ENCODE peak calls at places on chromosome 1, in nine cellular contexts. L, R, T, I, V, C, Y, M and B are unnamed samples.
A peak's percentile ranks its signal among the peaks of the same experiment; 100 is the strongest.

GRCh38 chr1:204059970-204060369 is 12.9 kb upstream of the SOX13 start:
- DNase-seq in V (no peak), I (no peak), M (no peak), R (no peak), Y (no peak), L (no peak), C (no peak), T (no peak), B (no peak)

GRCh38 chr1:200372095-200372884 is 37.5 kb downstream of the ZNF281 start:
- DNase-seq in V (peak; percentile 90), M (no peak), Y (peak; percentile 99), T (peak; percentile 51), L (no peak), R (peak; percentile 67), I (peak; percentile 39), C (no peak), B (no peak)

GRCh38 chr1:1665815-1666251 is 7.0 kb upstream of the CDK11B start:
- DNase-seq in R (peak; percentile 47), Y (no peak), T (no peak), V (peak; percentile 21), I (no peak), L (peak; percentile 14), C (peak; percentile 78), M (no peak), B (peak; percentile 60)

GRCh38 chr1:46183119-46183842 is 7.0 kb upstream of the P3R3URF start:
- DNase-seq in L (no peak), V (peak; percentile 99), M (no peak), Y (peak; percentile 100), T (peak; percentile 98), I (peak; percentile 90), R (peak; percentile 26), C (no peak), B (no peak)

GRCh38 chr1:16717174-16718108 is 22.9 kb upstream of the RNU1-4 start:
- DNase-seq in V (peak; percentile 21), T (no peak), C (peak; percentile 27), M (no peak), R (no peak), Y (peak; percentile 9), L (peak; percentile 3), I (peak; percentile 27), B (peak; percentile 1)

GRCh38 chr1:93638981-93639380 is 42.7 kb downstream of the BCAR3 start:
- DNase-seq in I (no peak), L (no peak), C (no peak), R (peak; percentile 66), V (no peak), T (no peak), M (no peak), Y (no peak), B (peak; percentile 56)

GRCh38 chr1:221840511-221841243 is 98.8 kb upstream of the DUSP10 start:
- DNase-seq in R (no peak), I (no peak), M (no peak), C (no peak), Y (no peak), V (peak; percentile 53), T (no peak), L (no peak), B (no peak)

GRCh38 chr1:2611621-2612437 is 21.0 kb downstream of the MMEL1 start:
- DNase-seq in R (no peak), T (no peak), C (no peak), L (no peak), Y (no peak), M (no peak), I (no peak), V (no peak), B (no peak)

GRCh38 chr1:160758525-160758924 is 19.5 kb downstream of the SLAMF7 start:
- DNase-seq in V (no peak), C (no peak), M (no peak), R (no peak), T (no peak), L (no peak), Y (no peak), I (no peak), B (no peak)

GRCh38 chr1:912740-913301 is 10.9 kb upstream of the SAMD11 start:
- DNase-seq in C (no peak), T (no peak), I (peak; percentile 66), R (peak; percentile 83), L (no peak), V (peak; percentile 71), M (no peak), Y (no peak), B (peak; percentile 55)

GRCh38 chr1:84344286-84344685 is 42.8 kb downstream of the SAMD13 start:
- DNase-seq in I (no peak), L (no peak), C (no peak), V (peak; percentile 83), M (no peak), T (no peak), R (no peak), Y (no peak), B (no peak)

GRCh38 chr1:59750612-59751395 is 63.9 kb upstream of the HOOK1 start:
- DNase-seq in L (no peak), M (no peak), V (peak; percentile 96), Y (peak; percentile 80), R (no peak), C (no peak), I (peak; percentile 71), T (peak; percentile 37), B (no peak)

GRCh38 chr1:115173151-115173550 is 83.8 kb upstream of the TSPAN2 start:
- DNase-seq in I (no peak), R (no peak), M (no peak), C (no peak), T (no peak), L (no peak), Y (no peak), V (no peak), B (no peak)

DNA sequence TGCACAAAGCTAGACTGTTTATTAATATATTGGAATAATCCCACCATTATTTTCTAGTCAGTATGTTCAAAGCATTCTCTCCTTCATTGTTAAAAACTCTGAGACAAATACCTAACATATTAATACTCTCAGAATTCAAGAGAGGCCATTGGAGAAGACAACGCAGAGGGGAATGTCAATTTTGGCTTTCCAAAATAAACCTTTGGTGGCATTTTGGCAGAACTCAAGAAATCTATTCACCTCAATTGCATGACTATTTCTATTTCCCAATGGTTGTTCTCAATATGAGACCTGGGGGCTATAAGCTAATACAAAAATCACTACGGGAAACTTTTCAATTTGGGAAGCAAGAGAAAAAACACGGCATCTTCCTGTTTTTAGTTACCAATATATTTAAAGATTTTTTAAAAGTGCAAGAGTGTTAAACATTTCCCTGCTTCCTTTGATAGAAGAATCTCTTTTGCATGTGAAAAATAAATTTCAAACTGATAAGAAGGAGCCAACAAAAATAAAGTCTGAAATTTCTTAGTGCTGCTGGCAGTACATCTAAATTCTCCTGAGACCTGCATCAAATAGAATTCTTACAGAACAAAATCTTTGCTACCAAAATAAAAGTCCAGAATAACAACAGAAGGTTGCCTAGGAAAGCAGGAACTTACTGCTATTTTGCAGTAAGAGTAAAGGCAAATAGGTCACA is 58.6 kb downstream of the RUSC1 start:
- DNase-seq in I (no peak), L (peak; percentile 37), V (peak; percentile 77), T (no peak), C (peak; percentile 10), Y (peak; percentile 10), M (peak; percentile 37), R (peak; percentile 74), B (no peak)
- H3K27ac ChIP-seq in I (no peak overlapping the region), L (no peak overlapping the region), V (peak overlapping the region; percentile 30), T (no peak overlapping the region), C (no peak overlapping the region), Y (no peak overlapping the region), M (no peak overlapping the region), R (no peak overlapping the region), B (peak overlapping the region; percentile 26)

GRCh38 chr1:191693797-191694196 is 464.5 kb upstream of the RGS18 start:
- DNase-seq in L (no peak), C (no peak), M (no peak), R (no peak), I (no peak), T (no peak), V (no peak), Y (no peak), B (no peak)

GRCh38 chr1:191699343-191699742 is 458.9 kb upstream of the RGS18 start:
- DNase-seq in T (no peak), L (no peak), V (no peak), C (no peak), I (no peak), Y (no peak), R (no peak), M (no peak), B (no peak)

GRCh38 chr1:191696371-191696770 is 461.9 kb upstream of the RGS18 start:
- DNase-seq in T (no peak), L (no peak), V (no peak), Y (no peak), M (no peak), C (no peak), R (no peak), I (no peak), B (no peak)

GRCh38 chr1:191690931-191691330 is 467.3 kb upstream of the RGS18 start:
- DNase-seq in Y (peak; percentile 35), M (no peak), T (no peak), C (no peak), V (no peak), L (no peak), R (no peak), I (peak; percentile 11), B (no peak)

GRCh38 chr1:191695865-191696264 is 462.4 kb upstream of the RGS18 start:
- DNase-seq in T (no peak), C (no peak), R (no peak), V (no peak), I (no peak), Y (no peak), M (peak; percentile 95), L (no peak), B (no peak)
- TF ChIP-seq EZH2phosphoT487 in T (no peak), C (no peak), R (no peak), V (no peak), I (no peak), Y (no peak), M (no peak), L (no peak), B (no peak)

GRCh38 chr1:9324246-9325096 is 31.8 kb downstream of the SPSB1 start:
- DNase-seq in T (no peak), V (no peak), R (no peak), Y (no peak), M (no peak), C (no peak), L (no peak), I (no peak), B (no peak)
- H4K20me1 ChIP-seq in T (no peaks in the 10 kb centered on the region), V (peaks cover 5% of the 10 kb centered on the region), R (no peaks in the 10 kb centered on the region), Y (peaks cover 20% of the 10 kb centered on the region), M (no peaks in the 10 kb centered on the region), C (peaks cover 18% of the 10 kb centered on the region), L (no peaks in the 10 kb centered on the region), I (peaks cover 55% of the 10 kb centered on the region), B (peaks cover 29% of the 10 kb centered on the region)

GRCh38 chr1:183514235-183514634 is 41.9 kb downstream of the SMG7 start:
- DNase-seq in R (no peak), L (no peak), C (no peak), Y (peak; percentile 21), V (peak; percentile 5), T (no peak), M (no peak), I (no peak), B (no peak)
- H3K27ac ChIP-seq in R (no peak overlapping the region), L (no peak overlapping the region), C (no peak overlapping the region), Y (peak overlapping the region; percentile 86), V (peak overlapping the region; percentile 83), T (no peak overlapping the region), M (no peak overlapping the region), I (no peak overlapping the region), B (no peak overlapping the region)